ENCODE peak calls at places on chromosomes 2 and 18, in six cellular contexts. D is heart left ventricle, P is A549, U is IMR-90, F is HepG2, T is spleen. B is an unnamed sample.

GRCh38 chr2:48126180-48126579 is 219.9 kb upstream of the FBXO11 start:
- DNase-seq in D (no peak), P (no peak), U (peak; percentile 75), F (no peak), T (no peak), B (peak; percentile 82)

GRCh38 chr2:112762276-112762675 is 2.1 kb downstream of the CKAP2L start:
- DNase-seq in D (no peak), P (no peak), U (no peak), F (no peak), T (no peak), B (no peak)

GRCh38 chr2:202608142-202608852 is 26.5 kb upstream of the FAM117B start:
- DNase-seq in D (no peak), P (no peak), U (no peak), F (no peak), T (no peak), B (no peak)

GRCh38 chr2:200380833-200381542 is 74.5 kb downstream of the SPATS2L start:
- DNase-seq in D (no peak), P (no peak), U (peak; percentile 81), F (no peak), T (no peak), B (no peak)

GRCh38 chr2:47076126-47076506 is 79.0 kb downstream of the STPG4 start:
- DNase-seq in D (no peak), P (no peak), U (no peak), F (no peak), T (no peak), B (no peak)

GRCh38 chr2:205408690-205409089 is 273.6 kb upstream of the NRP2 start:
- DNase-seq in D (no peak), P (no peak), U (peak; percentile 42), F (no peak), T (no peak), B (no peak)

GRCh38 chr18:41320090-41320489 is 634.9 kb upstream of the PIK3C3 start:
- DNase-seq in D (no peak), P (no peak), U (no peak), F (no peak), T (no peak), B (no peak)

GRCh38 chr18:8947576-8947975 is 154.9 kb upstream of the NDUFV2 start:
- DNase-seq in D (no peak), P (no peak), U (no peak), F (no peak), T (no peak), B (no peak)

GRCh38 chr2:10141736-10142639 is 19.4 kb downstream of the RRM2 start:
- DNase-seq in D (no peak), P (no peak), U (no peak), F (no peak), T (peak; percentile 81), B (peak; percentile 45)

GRCh38 chr2:174874081-174874480 is 109.8 kb upstream of the CHRNA1 start:
- DNase-seq in D (no peak), P (no peak), U (no peak), F (no peak), T (no peak), B (no peak)

GRCh38 chr2:197141669-197142068 is 168.9 kb downstream of the ANKRD44 start:
- DNase-seq in D (no peak), P (no peak), U (no peak), F (no peak), T (no peak), B (no peak)

GRCh38 chr2:240430595-240430994 is 4.9 kb upstream of the GPC1 start:
- DNase-seq in D (peak; percentile 2), P (no peak), U (no peak), F (no peak), T (no peak), B (no peak)

GRCh38 chr18:68176901-68177300 is 538.0 kb downstream of the TMX3 start:
- DNase-seq in D (no peak), P (no peak), U (no peak), F (no peak), T (no peak), B (no peak)

GRCh38 chr2:179336782-179337534 is 72.3 kb upstream of the SESTD1 start:
- DNase-seq in D (no peak), P (no peak), U (peak; percentile 7), F (no peak), T (no peak), B (no peak)

GRCh38 chr2:79040967-79041582 is 15.6 kb downstream of the REG3G start:
- DNase-seq in D (no peak), P (no peak), U (no peak), F (peak; percentile 15), T (no peak), B (no peak)

GRCh38 chr2:33839791-33840190 is 240.7 kb upstream of the FAM98A start:
- DNase-seq in D (no peak), P (no peak), U (no peak), F (no peak), T (no peak), B (no peak)

DNA sequence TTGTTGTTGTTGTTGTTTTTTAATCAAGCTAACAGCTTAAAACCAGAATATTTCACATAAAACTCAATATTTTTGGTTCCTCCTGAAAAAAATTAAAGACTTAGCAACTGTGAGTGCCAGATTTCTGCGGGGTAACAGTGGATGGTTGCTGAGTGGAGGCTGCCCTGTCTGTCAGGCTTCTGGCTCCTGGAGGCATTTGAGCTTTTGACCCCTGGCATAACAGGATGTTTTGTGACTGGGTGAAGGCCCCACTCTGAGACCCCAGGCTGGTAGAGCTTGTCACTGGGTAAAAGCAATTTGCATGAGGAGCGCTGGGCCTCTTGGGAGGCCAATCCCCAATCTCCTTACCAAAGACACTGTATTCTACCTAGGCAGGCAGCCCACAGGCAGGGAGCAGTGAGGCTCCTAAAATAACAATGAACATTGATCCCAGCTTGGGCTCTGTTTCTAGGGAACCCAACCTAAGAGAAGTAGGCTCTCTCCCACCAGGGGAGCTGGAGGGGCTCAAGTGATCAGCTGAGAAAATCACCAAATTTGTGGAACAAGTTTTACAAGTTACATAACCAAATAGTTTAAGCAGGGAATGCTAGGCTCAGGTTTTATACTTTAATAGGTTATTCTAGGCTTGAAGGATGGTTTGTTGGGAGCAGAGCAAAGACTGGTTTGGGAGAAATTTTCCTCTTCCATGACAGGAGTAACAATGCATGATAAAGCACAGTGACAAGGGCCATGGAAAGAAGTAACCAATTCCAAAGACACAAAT is 5.9 kb upstream of the SPRED2 start:
- DNase-seq in D (no peak), P (no peak), U (no peak), F (peak; percentile 74), T (no peak), B (no peak)
- TF ChIP-seq POLR2A in D (no peak), P (no peak), U (no peak), F (peak; percentile 45), T (no peak), B (no peak)

GRCh38 chr2:30219886-30220478 is 11.4 kb upstream of the LBH start:
- DNase-seq in D (no peak), P (no peak), U (no peak), F (no peak), T (no peak), B (no peak)

GRCh38 chr2:30216157-30216556 is 15.2 kb upstream of the LBH start:
- DNase-seq in D (no peak), P (no peak), U (peak; percentile 58), F (no peak), T (no peak), B (no peak)

GRCh38 chr2:30217644-30218361 is 13.5 kb upstream of the LBH start:
- DNase-seq in D (peak; percentile 56), P (no peak), U (no peak), F (no peak), T (no peak), B (no peak)

GRCh38 chr2:30221531-30221930 is 9.8 kb upstream of the LBH start:
- DNase-seq in D (no peak), P (no peak), U (no peak), F (no peak), T (no peak), B (no peak)

GRCh38 chr2:30218814-30219213 is 12.5 kb upstream of the LBH start:
- DNase-seq in D (no peak), P (no peak), U (no peak), F (no peak), T (no peak), B (no peak)
- H3K4me3 ChIP-seq in D (no peak overlapping the region), P (no peak overlapping the region), U (no peak overlapping the region), F (no peak overlapping the region), T (no peak overlapping the region), B (no peak overlapping the region)

GRCh38 chr18:11147371-11147860 is 2.0 kb downstream of the PIEZO2 start:
- DNase-seq in D (no peak), P (no peak), U (no peak), F (no peak), T (no peak), B (no peak)
- H3K27ac ChIP-seq in D (no peak overlapping the region), P (no peak overlapping the region), U (no peak overlapping the region), F (no peak overlapping the region), T (no peak overlapping the region), B (no peak overlapping the region)

DNA sequence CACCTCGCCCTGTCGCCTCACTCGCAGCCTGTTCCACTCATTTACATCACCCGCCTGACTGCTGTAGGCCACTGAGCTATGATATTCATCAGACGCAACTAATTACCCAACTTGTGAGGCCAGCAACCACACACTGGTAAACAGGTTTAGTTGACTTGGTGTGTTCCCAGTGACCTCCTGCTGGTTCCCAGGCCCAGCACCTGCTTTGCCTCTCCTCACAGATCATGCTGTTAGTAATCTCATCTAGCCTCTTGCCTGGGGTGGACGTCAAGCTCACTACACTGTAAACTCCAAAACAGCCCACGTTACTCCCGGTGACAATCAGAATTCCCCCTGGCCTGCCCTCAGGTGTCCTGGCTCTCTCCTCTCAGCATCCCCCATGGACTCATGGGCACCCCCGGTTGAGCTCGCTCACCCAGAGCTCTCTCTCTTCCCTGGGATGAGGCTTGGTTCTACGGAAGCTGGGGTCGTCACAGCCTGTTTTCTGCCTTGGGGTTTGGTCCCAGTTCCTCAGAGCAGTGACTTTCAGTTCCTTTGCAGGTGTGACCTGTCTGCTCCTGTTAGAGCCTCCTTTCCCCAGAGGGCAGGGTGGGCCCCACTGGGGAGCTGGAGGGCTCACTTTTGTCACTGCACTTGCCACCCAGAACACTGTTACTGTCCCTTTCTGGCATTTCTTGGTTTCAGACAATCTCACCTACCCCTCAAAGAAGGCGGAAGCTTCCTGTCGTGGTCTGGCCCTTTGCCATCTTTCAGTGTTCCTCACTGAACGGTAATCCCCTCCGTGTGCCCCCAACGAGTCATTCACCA is 40.3 kb downstream of the INPP5D start:
- DNase-seq in D (no peak), P (no peak), U (no peak), F (no peak), T (peak; percentile 90), B (no peak)
- TF ChIP-seq POLR2A in D (no peak), P (no peak), U (no peak), F (no peak), T (no peak), B (no peak)

DNA sequence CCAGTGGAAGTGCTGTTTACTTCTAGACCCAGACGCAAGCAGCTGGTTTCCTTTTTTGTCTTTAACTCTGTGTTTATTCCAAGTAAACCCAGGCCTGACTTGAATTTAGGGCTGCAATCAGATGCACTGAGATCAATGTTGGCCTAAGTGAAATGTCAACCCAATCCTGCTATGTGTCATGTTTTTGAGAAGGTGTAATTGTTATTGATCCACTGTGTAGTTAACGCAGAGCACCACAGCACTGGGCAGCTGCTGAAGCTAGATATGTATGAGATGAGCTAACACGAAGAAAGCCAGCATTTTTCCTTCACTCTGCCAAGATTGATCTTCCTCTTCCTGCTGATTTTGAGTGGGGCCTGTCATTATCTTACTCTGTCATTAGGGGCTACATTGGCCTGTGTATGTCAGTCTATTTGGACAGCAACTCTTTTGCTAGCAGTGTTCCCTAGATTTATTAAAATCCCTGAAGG is 18.9 kb upstream of the DLX1 start:
- DNase-seq in D (no peak), P (no peak), U (no peak), F (no peak), T (no peak), B (no peak)
- H3K4me3 ChIP-seq in D (no peak overlapping the region), P (no peak overlapping the region), U (no peak overlapping the region), F (no peak overlapping the region), T (no peak overlapping the region), B (no peak overlapping the region)

B was measured in uterus.